ENCODE peak calls at places on chromosomes 5 and 9, in four cellular contexts. S is T47D, Q is uterus, T is activated T-helper 1 cell treated with Interleukin-2 at 50 U/mL for 16 hours. R is an unnamed sample.

GRCh38 chr5:96930058-96930457 is 5.8 kb upstream of the LNPEP start:
- DNase-seq in S (no peak), Q (no peak), T (no peak), R (no peak)

GRCh38 chr5:91469517-91470165 is 86.5 kb upstream of the ARRDC3 start:
- DNase-seq in S (no peak), Q (no peak), T (no peak), R (no peak)

GRCh38 chr9:87088192-87088591 is 140.9 kb upstream of the GAS1 start:
- DNase-seq in S (peak), Q (no peak), T (no peak), R (no peak)

GRCh38 chr9:75186767-75187380 is 98.6 kb downstream of the OSTF1 start:
- DNase-seq in S (peak), Q (no peak), T (no peak), R (no peak)

GRCh38 chr9:136249881-136250559 is 4.4 kb upstream of the QSOX2 start:
- DNase-seq in S (no peak), Q (no peak), T (no peak), R (no peak)

GRCh38 chr9:24738421-24738961 is 192.8 kb upstream of the IZUMO3 start:
- DNase-seq in S (no peak), Q (no peak), T (no peak), R (no peak)

GRCh38 chr9:20355022-20355421 is 267.3 kb downstream of the MLLT3 start:
- DNase-seq in S (no peak), Q (no peak), T (no peak), R (no peak)

GRCh38 chr5:5492087-5492933 is 69.8 kb downstream of the ICE1 start:
- DNase-seq in S (peak), Q (no peak), T (no peak), R (no peak)